ENCODE peak calls at places on chromosomes 13 and 19, in four cellular contexts. One of them, this sample, is unnamed.

GRCh38 chr19:15715642-15716041 is 12.2 kb upstream of the OR10H2 start:
- DNase-seq in stimulated activated CD4-positive, alpha-beta T cell treated with anti-CD3 and anti-CD28 coated beads, Interleukin-4, amount 100 ng/mL, for 4 hours: no peak
- DNase-seq in mammary epithelial cell: no peak
- DNase-seq in posterior cingulate gyrus: no peak
- DNase-seq in this sample: no peak

GRCh38 chr13:29059837-29060236 is 239.7 kb downstream of the MTUS2 start:
- DNase-seq in stimulated activated CD4-positive, alpha-beta T cell treated with anti-CD3 and anti-CD28 coated beads, Interleukin-4, amount 100 ng/mL, for 4 hours: no peak
- DNase-seq in posterior cingulate gyrus: peak; percentile 77
- DNase-seq in mammary epithelial cell: no peak
- DNase-seq in this sample: no peak

GRCh38 chr19:51158474-51159129 is 16.5 kb downstream of the SIGLEC7 start:
- DNase-seq in mammary epithelial cell: peak; percentile 37
- DNase-seq in stimulated activated CD4-positive, alpha-beta T cell treated with anti-CD3 and anti-CD28 coated beads, Interleukin-4, amount 100 ng/mL, for 4 hours: peak; percentile 55
- DNase-seq in posterior cingulate gyrus: peak; percentile 88
- DNase-seq in this sample: peak; percentile 54

GRCh38 chr13:40059540-40060232 is 404.2 kb downstream of the COG6 start:
- DNase-seq in stimulated activated CD4-positive, alpha-beta T cell treated with anti-CD3 and anti-CD28 coated beads, Interleukin-4, amount 100 ng/mL, for 4 hours: no peak
- DNase-seq in posterior cingulate gyrus: no peak
- DNase-seq in mammary epithelial cell: peak; percentile 91
- DNase-seq in this sample: no peak

GRCh38 chr13:80840313-80840976 is 499.5 kb upstream of the SPRY2 start:
- DNase-seq in posterior cingulate gyrus: no peak
- DNase-seq in stimulated activated CD4-positive, alpha-beta T cell treated with anti-CD3 and anti-CD28 coated beads, Interleukin-4, amount 100 ng/mL, for 4 hours: no peak
- DNase-seq in mammary epithelial cell: no peak
- DNase-seq in this sample: no peak

GRCh38 chr13:87887459-87888123 is 216.4 kb downstream of the SLITRK5 start:
- DNase-seq in mammary epithelial cell: no peak
- DNase-seq in posterior cingulate gyrus: no peak
- DNase-seq in stimulated activated CD4-positive, alpha-beta T cell treated with anti-CD3 and anti-CD28 coated beads, Interleukin-4, amount 100 ng/mL, for 4 hours: no peak
- DNase-seq in this sample: no peak

GRCh38 chr13:42702726-42703125 is 78.7 kb upstream of the FAM216B start:
- DNase-seq in stimulated activated CD4-positive, alpha-beta T cell treated with anti-CD3 and anti-CD28 coated beads, Interleukin-4, amount 100 ng/mL, for 4 hours: no peak
- DNase-seq in posterior cingulate gyrus: peak; percentile 81
- DNase-seq in mammary epithelial cell: no peak
- DNase-seq in this sample: no peak

GRCh38 chr13:30744056-30744684 is 8.8 kb downstream of the ALOX5AP start:
- DNase-seq in posterior cingulate gyrus: no peak
- DNase-seq in stimulated activated CD4-positive, alpha-beta T cell treated with anti-CD3 and anti-CD28 coated beads, Interleukin-4, amount 100 ng/mL, for 4 hours: peak; percentile 86
- DNase-seq in mammary epithelial cell: peak; percentile 57
- DNase-seq in this sample: peak; percentile 78

GRCh38 chr19:21496876-21497275 is 8.5 kb upstream of the ZNF429 start:
- DNase-seq in posterior cingulate gyrus: no peak
- DNase-seq in mammary epithelial cell: no peak
- DNase-seq in stimulated activated CD4-positive, alpha-beta T cell treated with anti-CD3 and anti-CD28 coated beads, Interleukin-4, amount 100 ng/mL, for 4 hours: no peak
- DNase-seq in this sample: no peak

GRCh38 chr13:22793598-22794134 is 387.1 kb upstream of the SGCG start:
- DNase-seq in posterior cingulate gyrus: no peak
- DNase-seq in stimulated activated CD4-positive, alpha-beta T cell treated with anti-CD3 and anti-CD28 coated beads, Interleukin-4, amount 100 ng/mL, for 4 hours: no peak
- DNase-seq in mammary epithelial cell: no peak
- DNase-seq in this sample: no peak

GRCh38 chr13:93345642-93346220 is 119.1 kb downstream of the GPC6 start:
- DNase-seq in posterior cingulate gyrus: no peak
- DNase-seq in stimulated activated CD4-positive, alpha-beta T cell treated with anti-CD3 and anti-CD28 coated beads, Interleukin-4, amount 100 ng/mL, for 4 hours: no peak
- DNase-seq in mammary epithelial cell: no peak
- DNase-seq in this sample: no peak

GRCh38 chr13:40058757-40059236 is 403.3 kb downstream of the COG6 start:
- DNase-seq in mammary epithelial cell: peak; percentile 54
- DNase-seq in posterior cingulate gyrus: no peak
- DNase-seq in stimulated activated CD4-positive, alpha-beta T cell treated with anti-CD3 and anti-CD28 coated beads, Interleukin-4, amount 100 ng/mL, for 4 hours: no peak
- DNase-seq in this sample: no peak

GRCh38 chr13:112842343-112842856 is 126.6 kb upstream of the MCF2L start:
- DNase-seq in stimulated activated CD4-positive, alpha-beta T cell treated with anti-CD3 and anti-CD28 coated beads, Interleukin-4, amount 100 ng/mL, for 4 hours: no peak
- DNase-seq in posterior cingulate gyrus: no peak
- DNase-seq in mammary epithelial cell: no peak
- DNase-seq in this sample: no peak

GRCh38 chr13:45298206-45298505 is 42.8 kb downstream of the TPT1 start:
- DNase-seq in mammary epithelial cell: no peak
- DNase-seq in stimulated activated CD4-positive, alpha-beta T cell treated with anti-CD3 and anti-CD28 coated beads, Interleukin-4, amount 100 ng/mL, for 4 hours: no peak
- DNase-seq in posterior cingulate gyrus: no peak
- DNase-seq in this sample: no peak

GRCh38 chr13:24074687-24075086 is 85.8 kb upstream of the SPATA13 start:
- DNase-seq in posterior cingulate gyrus: no peak
- DNase-seq in mammary epithelial cell: no peak
- DNase-seq in stimulated activated CD4-positive, alpha-beta T cell treated with anti-CD3 and anti-CD28 coated beads, Interleukin-4, amount 100 ng/mL, for 4 hours: no peak
- DNase-seq in this sample: no peak

GRCh38 chr13:40148742-40149141 is 493.3 kb downstream of the COG6 start:
- DNase-seq in stimulated activated CD4-positive, alpha-beta T cell treated with anti-CD3 and anti-CD28 coated beads, Interleukin-4, amount 100 ng/mL, for 4 hours: no peak
- DNase-seq in posterior cingulate gyrus: no peak
- DNase-seq in mammary epithelial cell: no peak
- DNase-seq in this sample: no peak

GRCh38 chr13:67651908-67652307 is 421.8 kb upstream of the PCDH9 start:
- DNase-seq in stimulated activated CD4-positive, alpha-beta T cell treated with anti-CD3 and anti-CD28 coated beads, Interleukin-4, amount 100 ng/mL, for 4 hours: no peak
- DNase-seq in posterior cingulate gyrus: no peak
- DNase-seq in mammary epithelial cell: no peak
- DNase-seq in this sample: no peak

GRCh38 chr13:99626461-99627082 is 125.3 kb downstream of the TM9SF2 start:
- DNase-seq in stimulated activated CD4-positive, alpha-beta T cell treated with anti-CD3 and anti-CD28 coated beads, Interleukin-4, amount 100 ng/mL, for 4 hours: no peak
- DNase-seq in posterior cingulate gyrus: no peak
- DNase-seq in mammary epithelial cell: peak; percentile 46
- DNase-seq in this sample: no peak

GRCh38 chr13:86906458-86906857 is 764.7 kb upstream of the SLITRK5 start:
- DNase-seq in stimulated activated CD4-positive, alpha-beta T cell treated with anti-CD3 and anti-CD28 coated beads, Interleukin-4, amount 100 ng/mL, for 4 hours: no peak
- DNase-seq in posterior cingulate gyrus: no peak
- DNase-seq in mammary epithelial cell: no peak
- DNase-seq in this sample: no peak

GRCh38 chr13:46679369-46680180 is 117.4 kb downstream of the ESD start:
- DNase-seq in stimulated activated CD4-positive, alpha-beta T cell treated with anti-CD3 and anti-CD28 coated beads, Interleukin-4, amount 100 ng/mL, for 4 hours: no peak
- DNase-seq in posterior cingulate gyrus: peak; percentile 59
- DNase-seq in mammary epithelial cell: no peak
- DNase-seq in this sample: no peak

GRCh38 chr19:6516659-6517291 is 14.1 kb upstream of the TNFSF9 start:
- DNase-seq in stimulated activated CD4-positive, alpha-beta T cell treated with anti-CD3 and anti-CD28 coated beads, Interleukin-4, amount 100 ng/mL, for 4 hours: peak; percentile 83
- DNase-seq in posterior cingulate gyrus: peak; percentile 99
- DNase-seq in mammary epithelial cell: peak; percentile 78
- DNase-seq in this sample: peak; percentile 86

GRCh38 chr13:98451676-98452105 is 125.2 kb downstream of the STK24 start:
- DNase-seq in mammary epithelial cell: no peak
- DNase-seq in stimulated activated CD4-positive, alpha-beta T cell treated with anti-CD3 and anti-CD28 coated beads, Interleukin-4, amount 100 ng/mL, for 4 hours: no peak
- DNase-seq in posterior cingulate gyrus: peak; percentile 83
- DNase-seq in this sample: no peak

GRCh38 chr19:53553865-53554791 is 16.2 kb downstream of the ZNF331 start:
- DNase-seq in mammary epithelial cell: peak; percentile 78
- DNase-seq in stimulated activated CD4-positive, alpha-beta T cell treated with anti-CD3 and anti-CD28 coated beads, Interleukin-4, amount 100 ng/mL, for 4 hours: peak; percentile 93
- DNase-seq in posterior cingulate gyrus: peak; percentile 98
- DNase-seq in this sample: peak; percentile 90

GRCh38 chr13:44365008-44365407 is 8.6 kb upstream of the SERP2 start:
- DNase-seq in mammary epithelial cell: peak; percentile 80
- DNase-seq in stimulated activated CD4-positive, alpha-beta T cell treated with anti-CD3 and anti-CD28 coated beads, Interleukin-4, amount 100 ng/mL, for 4 hours: no peak
- DNase-seq in posterior cingulate gyrus: no peak
- DNase-seq in this sample: no peak

GRCh38 chr19:14563989-14564650 is 7.7 kb downstream of the NDUFB7 start:
- DNase-seq in mammary epithelial cell: peak; percentile 45
- DNase-seq in stimulated activated CD4-positive, alpha-beta T cell treated with anti-CD3 and anti-CD28 coated beads, Interleukin-4, amount 100 ng/mL, for 4 hours: peak; percentile 26
- DNase-seq in posterior cingulate gyrus: no peak
- DNase-seq in this sample: no peak

GRCh38 chr13:40657307-40657706 is 9.1 kb downstream of the FOXO1 start:
- DNase-seq in mammary epithelial cell: no peak
- DNase-seq in stimulated activated CD4-positive, alpha-beta T cell treated with anti-CD3 and anti-CD28 coated beads, Interleukin-4, amount 100 ng/mL, for 4 hours: no peak
- DNase-seq in posterior cingulate gyrus: peak; percentile 33
- DNase-seq in this sample: no peak

GRCh38 chr13:50290186-50290585 is 274.9 kb downstream of the KCNRG start:
- DNase-seq in mammary epithelial cell: no peak
- DNase-seq in posterior cingulate gyrus: no peak
- DNase-seq in stimulated activated CD4-positive, alpha-beta T cell treated with anti-CD3 and anti-CD28 coated beads, Interleukin-4, amount 100 ng/mL, for 4 hours: no peak
- DNase-seq in this sample: no peak

GRCh38 chr13:44373601-44374347 is at the start of gene SERP2:
- DNase-seq in stimulated activated CD4-positive, alpha-beta T cell treated with anti-CD3 and anti-CD28 coated beads, Interleukin-4, amount 100 ng/mL, for 4 hours: no peak
- DNase-seq in posterior cingulate gyrus: peak; percentile 93
- DNase-seq in mammary epithelial cell: no peak
- DNase-seq in this sample: no peak

GRCh38 chr13:53150568-53150967 is 122.0 kb downstream of the OLFM4 start:
- DNase-seq in posterior cingulate gyrus: no peak
- DNase-seq in stimulated activated CD4-positive, alpha-beta T cell treated with anti-CD3 and anti-CD28 coated beads, Interleukin-4, amount 100 ng/mL, for 4 hours: no peak
- DNase-seq in mammary epithelial cell: no peak
- DNase-seq in this sample: no peak

GRCh38 chr13:74256969-74257368 is 122.8 kb upstream of the KLF12 start:
- DNase-seq in stimulated activated CD4-positive, alpha-beta T cell treated with anti-CD3 and anti-CD28 coated beads, Interleukin-4, amount 100 ng/mL, for 4 hours: no peak
- DNase-seq in posterior cingulate gyrus: no peak
- DNase-seq in mammary epithelial cell: no peak
- DNase-seq in this sample: no peak

GRCh38 chr13:26473571-26474230 is 83.8 kb upstream of the WASF3 start:
- DNase-seq in mammary epithelial cell: no peak
- DNase-seq in stimulated activated CD4-positive, alpha-beta T cell treated with anti-CD3 and anti-CD28 coated beads, Interleukin-4, amount 100 ng/mL, for 4 hours: no peak
- DNase-seq in posterior cingulate gyrus: peak; percentile 52
- DNase-seq in this sample: no peak

GRCh38 chr19:20999731-21000352 is 20.6 kb upstream of the ZNF430 start:
- DNase-seq in posterior cingulate gyrus: peak; percentile 98
- DNase-seq in mammary epithelial cell: peak; percentile 94
- DNase-seq in stimulated activated CD4-positive, alpha-beta T cell treated with anti-CD3 and anti-CD28 coated beads, Interleukin-4, amount 100 ng/mL, for 4 hours: peak; percentile 86
- DNase-seq in this sample: peak; percentile 79

GRCh38 chr13:37870895-37871550 is 1.5 kb upstream of the TRPC4 start:
- DNase-seq in posterior cingulate gyrus: peak; percentile 54
- DNase-seq in stimulated activated CD4-positive, alpha-beta T cell treated with anti-CD3 and anti-CD28 coated beads, Interleukin-4, amount 100 ng/mL, for 4 hours: no peak
- DNase-seq in mammary epithelial cell: peak; percentile 39
- DNase-seq in this sample: no peak

GRCh38 chr13:28475916-28476725 is 18.8 kb downstream of the FLT1 start:
- DNase-seq in stimulated activated CD4-positive, alpha-beta T cell treated with anti-CD3 and anti-CD28 coated beads, Interleukin-4, amount 100 ng/mL, for 4 hours: no peak
- DNase-seq in mammary epithelial cell: peak; percentile 53
- DNase-seq in posterior cingulate gyrus: no peak
- DNase-seq in this sample: no peak

GRCh38 chr13:30819136-30819875 is 84.0 kb downstream of the ALOX5AP start:
- DNase-seq in posterior cingulate gyrus: no peak
- DNase-seq in mammary epithelial cell: no peak
- DNase-seq in stimulated activated CD4-positive, alpha-beta T cell treated with anti-CD3 and anti-CD28 coated beads, Interleukin-4, amount 100 ng/mL, for 4 hours: no peak
- DNase-seq in this sample: no peak

GRCh38 chr13:39385154-39385553 is 217.8 kb downstream of the LHFPL6 start:
- DNase-seq in posterior cingulate gyrus: no peak
- DNase-seq in stimulated activated CD4-positive, alpha-beta T cell treated with anti-CD3 and anti-CD28 coated beads, Interleukin-4, amount 100 ng/mL, for 4 hours: no peak
- DNase-seq in mammary epithelial cell: no peak
- DNase-seq in this sample: no peak